ENCODE peak calls at places on chromosomes 3 and 15, in eight cellular contexts. V is left cardiac atrium; K is LoVo; Z is HFFc6; M is CD8-positive, alpha-beta T cell; G is effector memory CD4-positive, alpha-beta T cell; E is HT1080; U is fibroblast of lung. X is an unnamed sample.

GRCh38 chr3:6861331-6861988 is 545 bp downstream of the GRM7 start:
- DNase-seq in V (no peak), G (no peak), E (no peak), K (no peak), M (no peak), Z (no peak), U (no peak), X (no peak)

GRCh38 chr15:32781781-32782180 is 64.0 kb downstream of the GREM1 start:
- DNase-seq in E (peak; percentile 27), M (no peak), U (no peak), G (no peak), K (no peak), V (no peak), Z (no peak), X (no peak)

GRCh38 chr15:63514533-63514943 is 10.1 kb downstream of the USP3 start:
- DNase-seq in Z (peak; percentile 47), G (no peak), M (no peak), K (peak; percentile 79), U (peak; percentile 96), V (no peak), E (peak; percentile 60), X (no peak)

GRCh38 chr3:8761866-8762265 is 7.5 kb downstream of the OXTR start:
- DNase-seq in M (no peak), E (no peak), V (no peak), K (no peak), G (no peak), U (no peak), Z (no peak), X (no peak)

GRCh38 chr15:26260517-26261133 is 397.5 kb upstream of the ATP10A start:
- DNase-seq in Z (no peak), M (no peak), K (peak; percentile 21), E (peak; percentile 23), U (no peak), V (no peak), G (no peak), X (no peak)

GRCh38 chr15:30046414-30046813 is 36.3 kb upstream of the GOLGA8J start:
- DNase-seq in M (no peak), U (no peak), K (no peak), E (no peak), Z (no peak), G (no peak), V (no peak), X (no peak)

GRCh38 chr3:13214847-13215472 is 141.7 kb upstream of the IQSEC1 start:
- DNase-seq in U (no peak), V (no peak), E (no peak), Z (no peak), M (no peak), G (no peak), K (no peak), X (no peak)

GRCh38 chr15:90025461-90026033 is 24.4 kb downstream of the ZNF710 start:
- DNase-seq in V (no peak), Z (no peak), U (no peak), E (no peak), K (no peak), G (no peak), M (no peak), X (no peak)

GRCh38 chr15:40263036-40263754 is 19.7 kb downstream of the ANKRD63 start:
- DNase-seq in E (peak; percentile 55), M (no peak), U (peak; percentile 86), K (no peak), V (no peak), G (no peak), Z (peak; percentile 50), X (no peak)

GRCh38 chr15:49225572-49226281 is 55.7 kb downstream of the GALK2 start:
- DNase-seq in U (peak; percentile 54), Z (peak; percentile 10), K (no peak), M (no peak), G (no peak), E (peak; percentile 40), V (no peak), X (no peak)

GRCh38 chr3:190319660-190320059 is 2.6 kb downstream of the CLDN1 start:
- DNase-seq in M (no peak), Z (no peak), E (peak; percentile 32), V (no peak), K (peak; percentile 56), G (no peak), U (no peak), X (no peak)

GRCh38 chr15:78615151-78615589 is 5.6 kb downstream of the CHRNA3 start:
- DNase-seq in U (no peak), Z (no peak), M (no peak), E (no peak), G (no peak), V (no peak), K (no peak), X (no peak)

GRCh38 chr3:12430086-12430485 is 54.2 kb upstream of the TSEN2 start:
- DNase-seq in V (no peak), M (no peak), U (no peak), E (no peak), K (no peak), G (no peak), Z (no peak), X (no peak)

GRCh38 chr15:33008284-33009011 is 186.1 kb downstream of the FMN1 start:
- DNase-seq in Z (peak; percentile 59), K (no peak), E (peak; percentile 20), G (no peak), V (no peak), M (no peak), U (peak; percentile 80), X (no peak)

GRCh38 chr3:185537369-185537970 is 14.9 kb downstream of the LIPH start:
- DNase-seq in E (peak; percentile 100), U (peak; percentile 19), M (no peak), K (peak; percentile 95), Z (peak; percentile 62), G (no peak), V (peak; percentile 51), X (no peak)

GRCh38 chr3:71962561-71963240 is 177.8 kb upstream of the PROK2 start:
- DNase-seq in V (no peak), M (no peak), Z (peak; percentile 40), E (peak; percentile 70), G (no peak), K (no peak), U (peak; percentile 18), X (no peak)

GRCh38 chr3:194129581-194130133 is 6.3 kb upstream of the HES1 start:
- DNase-seq in G (no peak), E (no peak), K (no peak), U (no peak), M (no peak), V (peak; percentile 36), Z (no peak), X (no peak)

GRCh38 chr3:113304856-113305540 is 93.6 kb downstream of the BOC start:
- DNase-seq in E (no peak), Z (no peak), V (no peak), K (no peak), G (no peak), M (no peak), U (no peak), X (no peak)

GRCh38 chr3:70231224-70231623 is 81.2 kb downstream of the MDFIC2 start:
- DNase-seq in V (no peak), K (no peak), G (no peak), U (no peak), M (no peak), Z (no peak), E (no peak), X (no peak)

GRCh38 chr3:71441217-71441924 is 142.2 kb downstream of the FOXP1 start:
- DNase-seq in M (no peak), Z (no peak), E (no peak), G (no peak), K (no peak), U (no peak), V (no peak), X (no peak)

GRCh38 chr3:81643721-81644120 is 117.7 kb downstream of the GBE1 start:
- DNase-seq in U (peak; percentile 50), Z (peak; percentile 40), G (no peak), V (no peak), E (peak; percentile 30), K (no peak), M (no peak), X (no peak)

GRCh38 chr15:66789029-66790025 is 87.3 kb downstream of the SMAD6 start:
- DNase-seq in E (peak; percentile 42), V (peak; percentile 62), M (no peak), K (no peak), G (no peak), U (peak; percentile 89), Z (peak; percentile 60), X (no peak)

GRCh38 chr3:194046995-194047681 is 88.8 kb upstream of the HES1 start:
- DNase-seq in M (no peak), Z (no peak), V (peak; percentile 71), G (no peak), E (no peak), U (no peak), K (no peak), X (no peak)

GRCh38 chr3:68893600-68894239 is 38.6 kb downstream of the TAFA4 start:
- DNase-seq in Z (peak; percentile 35), K (peak; percentile 46), G (no peak), M (no peak), E (peak; percentile 8), V (no peak), U (peak; percentile 65), X (no peak)

GRCh38 chr3:29922990-29923746 is 642.3 kb downstream of the RBMS3 start:
- DNase-seq in Z (peak; percentile 68), G (no peak), M (no peak), U (peak; percentile 95), K (peak; percentile 25), V (peak; percentile 22), E (peak; percentile 89), X (no peak)

GRCh38 chr15:68366314-68366713 is 65.6 kb downstream of the ITGA11 start:
- DNase-seq in G (no peak), E (no peak), V (no peak), K (no peak), Z (no peak), U (no peak), M (no peak), X (no peak)

GRCh38 chr3:94612631-94613030 is 549.8 kb downstream of the NSUN3 start:
- DNase-seq in E (no peak), M (no peak), Z (no peak), K (no peak), G (no peak), U (no peak), V (no peak), X (no peak)

X was measured in effector CD4-positive, alpha-beta T cell.